ENCODE peak calls at places on chromosomes 2 and 18, in four cellular contexts. I is neural progenitor cell, H is OCI-LY7, R is fibroblast of lung. Q is an unnamed sample. For H3K36me3, the result is how much of the 10 kb centered on the place peaks cover.

GRCh38 chr2:236753611-236754010 is 184.0 kb downstream of the ACKR3 start:
- DNase-seq in I (peak), H (peak), R (no peak), Q (no peak)

GRCh38 chr2:240649331-240649730 is 24.1 kb downstream of the GPR35 start:
- DNase-seq in I (no peak), H (no peak), R (no peak), Q (no peak)

GRCh38 chr2:150938586-150938985 is 323.1 kb downstream of the RBM43 start:
- DNase-seq in I (no peak), H (no peak), R (peak), Q (no peak)

GRCh38 chr18:23689616-23690504 is 607 bp downstream of the LAMA3 start:
- DNase-seq in I (peak), H (no peak), R (no peak), Q (no peak)

GRCh38 chr18:36066001-36066400 is 1.4 kb downstream of the RPRD1A start:
- DNase-seq in I (no peak), H (no peak), R (peak), Q (no peak)

GRCh38 chr2:237500681-237501424 is 13.8 kb downstream of the MLPH start:
- DNase-seq in I (no peak), H (no peak), R (peak), Q (no peak)

GRCh38 chr2:15842771-15843666 is 97.3 kb upstream of the MYCN start:
- DNase-seq in I (no peak), H (no peak), R (no peak), Q (no peak)

GRCh38 chr2:229270551-229271410 is at the start of gene PID1:
- DNase-seq in I (peak), H (no peak), R (peak), Q (peak)

GRCh38 chr2:22355816-22356433 is 1029.1 kb upstream of the KLHL29 start:
- DNase-seq in I (peak), H (peak), R (no peak), Q (peak)

GRCh38 chr2:23135481-23136100 is 249.4 kb upstream of the KLHL29 start:
- DNase-seq in I (peak), H (no peak), R (no peak), Q (no peak)

GRCh38 chr2:134668821-134669220 is 50.0 kb downstream of the TMEM163 start:
- DNase-seq in I (no peak), H (no peak), R (peak), Q (no peak)

GRCh38 chr2:36352711-36353110 is 2.9 kb upstream of the CRIM1 start:
- DNase-seq in I (no peak), H (peak), R (peak), Q (no peak)
- H3K36me3 ChIP-seq in I (under half), H (under half), R (under half), Q (under half)

DNA sequence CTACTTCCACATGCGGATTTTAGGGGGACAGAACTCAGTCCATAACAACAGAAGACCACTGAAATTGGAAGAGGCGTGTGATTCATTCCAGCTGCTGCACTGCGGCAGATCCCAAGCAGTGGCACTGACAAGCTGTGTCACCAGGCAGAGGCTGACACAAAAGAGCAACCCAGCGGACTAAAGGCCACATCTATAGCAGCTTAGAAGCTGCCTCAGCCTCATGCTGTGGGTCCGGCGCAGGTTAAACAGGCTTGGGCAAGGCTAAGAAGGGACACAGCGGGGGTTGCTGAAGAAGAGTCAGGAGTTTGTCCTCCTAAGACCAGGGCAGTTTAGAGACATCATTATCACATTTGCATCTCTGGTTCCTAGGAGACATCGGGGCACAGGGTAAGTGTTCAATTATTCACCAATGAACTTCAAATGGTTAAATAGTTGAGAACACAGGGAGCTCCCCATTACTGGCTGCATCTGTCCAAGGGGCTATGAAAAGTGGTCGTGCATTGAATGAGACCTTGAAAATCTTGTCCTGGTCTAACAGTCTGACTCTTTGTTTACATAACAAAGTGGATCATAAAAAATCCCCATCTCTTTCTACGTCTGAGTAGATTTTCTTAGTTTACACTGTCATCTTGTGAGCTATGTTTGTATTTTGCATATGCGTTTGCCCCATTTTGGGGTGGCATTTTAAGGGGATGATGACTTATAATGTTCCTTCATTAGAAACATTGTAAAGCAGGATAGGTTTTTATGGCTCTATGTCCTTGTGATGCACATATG is 162.3 kb upstream of the TRIB2 start:
- DNase-seq in I (peak), H (no peak), R (no peak), Q (no peak)
- H2AFZ ChIP-seq in I (no peak), H (no peak), R (peak), Q (no peak)

DNA sequence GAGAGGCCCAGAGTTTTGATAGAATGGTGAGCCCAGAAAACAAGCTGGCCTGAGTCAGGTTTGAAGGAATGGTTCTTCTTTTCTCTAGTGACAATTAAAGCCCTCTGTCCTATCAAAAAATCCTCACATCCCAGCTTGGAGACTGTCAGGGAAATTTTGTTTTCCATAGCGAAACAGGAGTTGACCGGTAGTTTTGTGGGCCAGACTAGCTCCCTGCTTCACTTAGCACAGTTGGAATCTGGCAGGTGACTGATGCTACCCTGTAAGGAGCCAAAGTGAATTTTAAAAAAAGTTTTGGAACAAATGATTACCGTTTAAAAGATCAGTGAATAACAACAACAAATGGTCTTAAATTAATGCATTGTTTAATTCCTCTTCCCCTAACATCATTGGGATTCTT is 6.7 kb downstream of the NAB1 start:
- DNase-seq in I (no peak), H (no peak), R (no peak), Q (no peak)
- H3K36me3 ChIP-seq in I (under half), H (under half), R (under half), Q (under half)

GRCh38 chr18:55420665-55420964 is 167.4 kb downstream of the TCF4 start:
- DNase-seq in I (no peak), H (peak), R (no peak), Q (no peak)
- H2AFZ ChIP-seq in I (no peak), H (no peak), R (no peak), Q (no peak)

GRCh38 chr2:208296610-208297009 is 30.6 kb downstream of the PIKFYVE start:
- DNase-seq in I (no peak), H (no peak), R (no peak), Q (no peak)

GRCh38 chr2:208295834-208296233 is 29.8 kb downstream of the PIKFYVE start:
- DNase-seq in I (no peak), H (no peak), R (no peak), Q (no peak)

GRCh38 chr2:208304695-208305094 is 38.6 kb downstream of the PIKFYVE start:
- DNase-seq in I (no peak), H (no peak), R (no peak), Q (no peak)

GRCh38 chr2:208304157-208304556 is 38.1 kb downstream of the PIKFYVE start:
- DNase-seq in I (no peak), H (no peak), R (no peak), Q (no peak)

DNA sequence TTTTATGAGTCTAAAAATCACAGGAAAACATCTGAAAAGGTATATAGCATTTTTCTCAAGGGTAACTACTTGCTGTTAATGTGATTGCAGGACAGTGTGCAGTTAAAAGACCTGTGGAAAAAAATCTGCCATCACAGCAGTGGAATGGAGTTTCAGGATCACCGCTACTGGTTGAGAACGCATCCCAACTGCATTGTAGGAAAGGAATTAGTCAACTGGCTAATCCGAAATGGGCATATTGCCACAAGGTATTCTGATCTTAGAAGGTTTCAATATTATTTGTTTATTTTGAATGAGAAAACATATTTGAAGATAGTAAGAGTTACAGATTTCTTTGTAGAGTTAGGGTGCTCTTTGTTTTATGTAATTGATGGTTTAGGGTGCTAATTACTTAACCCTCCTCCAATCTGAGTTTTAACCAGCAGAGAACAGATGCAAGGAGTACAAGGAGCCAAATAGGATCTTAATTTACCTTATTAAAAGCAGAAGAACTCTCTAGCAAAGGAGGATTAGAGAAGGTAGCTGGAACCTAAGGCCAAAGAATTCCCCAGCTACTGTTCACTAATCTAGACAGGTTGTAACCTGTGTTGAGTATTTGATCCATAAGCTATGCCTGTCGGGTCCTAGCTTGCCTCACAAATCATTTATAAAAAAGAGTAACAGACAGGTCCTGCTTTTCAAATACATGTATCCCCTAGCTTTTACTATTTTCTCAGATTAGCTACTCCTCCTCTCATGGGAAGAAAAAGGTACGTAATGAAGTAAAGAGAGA is 35.0 kb downstream of the PIKFYVE start:
- DNase-seq in I (no peak), H (no peak), R (no peak), Q (no peak)
- H3K36me3 ChIP-seq in I (half or more), H (half or more), R (under half), Q (under half)

GRCh38 chr2:209508255-209508654 is 84.4 kb downstream of the MAP2 start:
- DNase-seq in I (no peak), H (no peak), R (no peak), Q (no peak)

GRCh38 chr2:209511637-209512036 is 87.8 kb downstream of the MAP2 start:
- DNase-seq in I (no peak), H (no peak), R (no peak), Q (no peak)

GRCh38 chr2:209517436-209517835 is 93.6 kb downstream of the MAP2 start:
- DNase-seq in I (no peak), H (no peak), R (no peak), Q (peak)

GRCh38 chr2:209512951-209513350 is 89.1 kb downstream of the MAP2 start:
- DNase-seq in I (no peak), H (no peak), R (no peak), Q (no peak)
- H2AFZ ChIP-seq in I (no peak), H (no peak), R (no peak), Q (no peak)

GRCh38 chr18:63412949-63413348 is 9.3 kb downstream of the VPS4B start:
- DNase-seq in I (no peak), H (no peak), R (no peak), Q (no peak)
- H3K36me3 ChIP-seq in I (under half), H (half or more), R (under half), Q (under half)

GRCh38 chr2:12096425-12096824 is 350.0 kb downstream of the LPIN1 start:
- DNase-seq in I (no peak), H (no peak), R (no peak), Q (no peak)
- H2AFZ ChIP-seq in I (peak), H (no peak), R (no peak), Q (no peak)

GRCh38 chr18:7822435-7823425 is 255.6 kb downstream of the PTPRM start:
- DNase-seq in I (peak), H (peak), R (peak), Q (peak)
- H3K36me3 ChIP-seq in I (under half), H (under half), R (under half), Q (under half)

DNA sequence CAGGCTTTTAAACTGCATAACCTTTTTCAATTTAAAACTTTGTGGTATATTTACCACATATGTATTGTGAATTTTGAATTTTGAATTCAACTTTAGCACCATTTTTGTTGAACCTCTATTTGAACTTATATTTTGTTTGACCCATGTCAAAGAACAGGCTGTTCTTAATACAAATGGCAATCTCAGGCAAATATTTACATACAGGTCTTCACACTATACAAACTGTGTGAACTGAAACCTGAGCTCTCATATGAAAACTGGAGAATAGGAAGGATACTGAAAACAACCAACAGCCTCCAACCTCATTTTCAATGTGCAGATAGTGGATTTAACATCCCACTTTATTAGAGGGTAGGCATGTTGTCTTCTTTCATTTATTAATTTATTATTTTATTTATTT is 491.8 kb downstream of the KCNJ3 start:
- DNase-seq in I (no peak), H (no peak), R (no peak), Q (no peak)
- H2AFZ ChIP-seq in I (no peak), H (no peak), R (no peak), Q (no peak)

Q was measured in MM.1S.